ENCODE peak calls at places on chromosomes 7 and 10, in six cellular contexts. One of them, this sample, is unnamed.

GRCh38 chr10:128049226-128050010 is 76.8 kb downstream of the MKI67 start:
- DNase-seq in B cell: no peak
- DNase-seq in ovary: no peak
- DNase-seq in HFF-Myc: no peak
- DNase-seq in mesothelial cell of epicardium: no peak
- DNase-seq in nephron progenitor cell: no peak
- DNase-seq in this sample: no peak

GRCh38 chr7:117325836-117326235 is 3.0 kb upstream of the WNT2 start:
- DNase-seq in ovary: no peak
- DNase-seq in HFF-Myc: no peak
- DNase-seq in nephron progenitor cell: no peak
- DNase-seq in mesothelial cell of epicardium: no peak
- DNase-seq in B cell: no peak
- DNase-seq in this sample: no peak

GRCh38 chr10:8393531-8393930 is 339.0 kb downstream of the GATA3 start:
- DNase-seq in B cell: no peak
- DNase-seq in ovary: no peak
- DNase-seq in HFF-Myc: no peak
- DNase-seq in mesothelial cell of epicardium: no peak
- DNase-seq in nephron progenitor cell: no peak
- DNase-seq in this sample: no peak

GRCh38 chr10:37478381-37478780 is 353.0 kb downstream of the ANKRD30A start:
- DNase-seq in nephron progenitor cell: no peak
- DNase-seq in B cell: no peak
- DNase-seq in HFF-Myc: no peak
- DNase-seq in ovary: no peak
- DNase-seq in mesothelial cell of epicardium: no peak
- DNase-seq in this sample: no peak

GRCh38 chr10:20616918-20617801 is 280.0 kb downstream of the NEBL start:
- DNase-seq in HFF-Myc: no peak
- DNase-seq in nephron progenitor cell: no peak
- DNase-seq in ovary: no peak
- DNase-seq in mesothelial cell of epicardium: no peak
- DNase-seq in B cell: no peak
- DNase-seq in this sample: no peak

GRCh38 chr10:49010295-49010694 is 70.7 kb upstream of the LRRC18 start:
- DNase-seq in HFF-Myc: no peak
- DNase-seq in nephron progenitor cell: no peak
- DNase-seq in mesothelial cell of epicardium: no peak
- DNase-seq in B cell: no peak
- DNase-seq in ovary: no peak
- DNase-seq in this sample: no peak

GRCh38 chr10:32263300-32263699 is 83.7 kb downstream of the EPC1 start:
- DNase-seq in B cell: no peak
- DNase-seq in mesothelial cell of epicardium: no peak
- DNase-seq in nephron progenitor cell: no peak
- DNase-seq in ovary: no peak
- DNase-seq in HFF-Myc: no peak
- DNase-seq in this sample: no peak

GRCh38 chr10:101967119-101967518 is 88.9 kb downstream of the ARMH3 start:
- DNase-seq in B cell: no peak
- DNase-seq in nephron progenitor cell: no peak
- DNase-seq in HFF-Myc: no peak
- DNase-seq in ovary: no peak
- DNase-seq in mesothelial cell of epicardium: no peak
- DNase-seq in this sample: no peak

GRCh38 chr10:49738616-49739360 is 23.3 kb downstream of the OGDHL start:
- DNase-seq in mesothelial cell of epicardium: no peak
- DNase-seq in HFF-Myc: no peak
- DNase-seq in ovary: no peak
- DNase-seq in nephron progenitor cell: no peak
- DNase-seq in B cell: peak
- DNase-seq in this sample: no peak

GRCh38 chr10:73432646-73433537 is 469 bp downstream of the MSS51 start:
- DNase-seq in ovary: no peak
- DNase-seq in B cell: no peak
- DNase-seq in nephron progenitor cell: no peak
- DNase-seq in HFF-Myc: no peak
- DNase-seq in mesothelial cell of epicardium: no peak
- DNase-seq in this sample: no peak

GRCh38 chr10:5540080-5540479 is 15.3 kb downstream of the CALML3 start:
- DNase-seq in nephron progenitor cell: no peak
- DNase-seq in mesothelial cell of epicardium: no peak
- DNase-seq in ovary: no peak
- DNase-seq in HFF-Myc: no peak
- DNase-seq in B cell: no peak
- DNase-seq in this sample: no peak

GRCh38 chr10:26832960-26833359 is 27.8 kb downstream of the ABI1 start:
- DNase-seq in nephron progenitor cell: no peak
- DNase-seq in HFF-Myc: no peak
- DNase-seq in mesothelial cell of epicardium: no peak
- DNase-seq in B cell: no peak
- DNase-seq in ovary: no peak
- DNase-seq in this sample: no peak

GRCh38 chr7:24025094-24025493 is 258.9 kb upstream of the NPY start:
- DNase-seq in B cell: no peak
- DNase-seq in nephron progenitor cell: no peak
- DNase-seq in mesothelial cell of epicardium: no peak
- DNase-seq in HFF-Myc: no peak
- DNase-seq in ovary: no peak
- DNase-seq in this sample: no peak

GRCh38 chr10:114297136-114297705 is 58.2 kb downstream of the VWA2 start:
- DNase-seq in mesothelial cell of epicardium: no peak
- DNase-seq in B cell: no peak
- DNase-seq in HFF-Myc: no peak
- DNase-seq in nephron progenitor cell: no peak
- DNase-seq in ovary: peak
- DNase-seq in this sample: no peak

DNA sequence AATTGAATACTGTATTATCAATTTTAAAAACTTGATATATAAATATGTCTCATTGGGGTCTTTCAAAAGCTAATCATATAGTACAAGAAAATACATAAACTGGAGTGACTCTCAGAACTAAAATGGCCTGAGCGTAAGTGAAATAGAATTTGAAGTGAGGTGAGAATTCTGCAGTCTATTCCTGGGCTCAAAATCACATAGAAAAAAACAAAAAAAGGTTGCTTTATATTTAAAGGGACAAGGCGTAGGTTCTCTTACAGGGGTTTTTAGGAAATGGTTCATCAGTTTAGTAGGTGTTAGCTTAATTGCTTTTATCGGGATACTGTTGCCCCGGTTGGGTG is 36.7 kb upstream of the PRSS1 start:
- DNase-seq in B cell: no peak
- DNase-seq in mesothelial cell of epicardium: no peak
- DNase-seq in ovary: no peak
- DNase-seq in nephron progenitor cell: no peak
- DNase-seq in HFF-Myc: no peak
- DNase-seq in this sample: no peak
- TF ChIP-seq CTCF in B cell: peak
- TF ChIP-seq CTCF in mesothelial cell of epicardium: no peak
- TF ChIP-seq CTCF in ovary: no peak
- TF ChIP-seq CTCF in nephron progenitor cell: no peak
- TF ChIP-seq CTCF in HFF-Myc: no peak
- TF ChIP-seq CTCF in this sample: no peak

DNA sequence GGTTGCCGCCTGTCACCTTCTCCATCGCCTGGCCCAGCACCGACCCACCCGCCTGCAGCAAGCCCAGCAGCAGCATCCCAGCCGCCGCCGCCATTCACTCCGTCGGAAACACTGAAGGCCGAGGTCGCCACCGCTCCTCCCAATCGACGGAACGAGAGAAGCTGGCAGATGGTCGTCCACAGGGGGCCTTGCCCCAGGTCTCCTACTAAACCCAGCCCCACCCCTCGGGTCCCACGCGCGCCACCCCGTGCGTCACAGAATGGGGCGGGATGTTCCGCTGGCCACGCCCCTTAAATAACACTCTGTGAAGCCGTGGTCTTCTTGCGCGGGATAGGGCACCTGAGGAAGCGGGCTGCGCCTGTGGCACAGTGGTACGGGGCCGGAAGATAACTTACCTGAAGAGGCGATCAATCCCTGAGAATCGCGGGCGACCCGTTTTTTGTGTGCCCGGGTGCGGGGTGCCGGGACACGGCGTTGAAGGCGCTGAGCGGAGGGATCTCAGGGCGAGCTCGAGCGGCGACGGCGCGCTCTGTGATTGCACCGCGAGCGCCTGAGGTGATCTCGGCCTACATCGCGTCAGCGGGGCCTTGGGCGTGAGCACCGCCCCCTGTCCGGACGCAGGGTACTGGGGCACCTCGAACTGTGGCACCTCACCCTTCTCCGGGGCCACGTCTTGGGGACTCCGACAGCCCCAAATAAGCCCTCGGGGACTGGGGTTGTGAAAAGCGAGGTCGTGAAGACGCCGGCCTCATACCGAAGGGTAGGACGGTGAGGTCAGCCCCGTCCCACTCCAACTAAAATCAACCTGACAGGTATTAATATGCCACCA is at the start of gene CYP51A1:
- DNase-seq in nephron progenitor cell: peak
- DNase-seq in HFF-Myc: peak
- DNase-seq in mesothelial cell of epicardium: peak
- DNase-seq in B cell: peak
- DNase-seq in ovary: peak
- DNase-seq in this sample: peak
- TF ChIP-seq CTCF in nephron progenitor cell: no peak
- TF ChIP-seq CTCF in HFF-Myc: no peak
- TF ChIP-seq CTCF in mesothelial cell of epicardium: no peak
- TF ChIP-seq CTCF in B cell: no peak
- TF ChIP-seq CTCF in ovary: peak
- TF ChIP-seq CTCF in this sample: peak

GRCh38 chr10:1360011-1360580 is 303.9 kb downstream of the WDR37 start:
- DNase-seq in ovary: no peak
- DNase-seq in nephron progenitor cell: peak
- DNase-seq in mesothelial cell of epicardium: no peak
- DNase-seq in HFF-Myc: no peak
- DNase-seq in B cell: no peak
- DNase-seq in this sample: no peak
- TF ChIP-seq CTCF in ovary: no peak
- TF ChIP-seq CTCF in nephron progenitor cell: peak
- TF ChIP-seq CTCF in mesothelial cell of epicardium: peak
- TF ChIP-seq CTCF in HFF-Myc: no peak
- TF ChIP-seq CTCF in B cell: no peak
- TF ChIP-seq CTCF in this sample: peak

GRCh38 chr7:34760271-34760670 is 102.3 kb downstream of the NPSR1 start:
- DNase-seq in B cell: no peak
- DNase-seq in ovary: no peak
- DNase-seq in mesothelial cell of epicardium: no peak
- DNase-seq in HFF-Myc: no peak
- DNase-seq in nephron progenitor cell: no peak
- DNase-seq in this sample: no peak

GRCh38 chr7:34758111-34758601 is 100.1 kb downstream of the NPSR1 start:
- DNase-seq in HFF-Myc: no peak
- DNase-seq in ovary: no peak
- DNase-seq in mesothelial cell of epicardium: no peak
- DNase-seq in B cell: no peak
- DNase-seq in nephron progenitor cell: no peak
- DNase-seq in this sample: no peak

GRCh38 chr7:34761627-34762026 is 103.6 kb downstream of the NPSR1 start:
- DNase-seq in B cell: no peak
- DNase-seq in nephron progenitor cell: no peak
- DNase-seq in ovary: no peak
- DNase-seq in HFF-Myc: no peak
- DNase-seq in mesothelial cell of epicardium: no peak
- DNase-seq in this sample: no peak

GRCh38 chr7:34757570-34758110 is 99.6 kb downstream of the NPSR1 start:
- DNase-seq in ovary: no peak
- DNase-seq in HFF-Myc: no peak
- DNase-seq in B cell: no peak
- DNase-seq in nephron progenitor cell: no peak
- DNase-seq in mesothelial cell of epicardium: no peak
- DNase-seq in this sample: no peak

DNA sequence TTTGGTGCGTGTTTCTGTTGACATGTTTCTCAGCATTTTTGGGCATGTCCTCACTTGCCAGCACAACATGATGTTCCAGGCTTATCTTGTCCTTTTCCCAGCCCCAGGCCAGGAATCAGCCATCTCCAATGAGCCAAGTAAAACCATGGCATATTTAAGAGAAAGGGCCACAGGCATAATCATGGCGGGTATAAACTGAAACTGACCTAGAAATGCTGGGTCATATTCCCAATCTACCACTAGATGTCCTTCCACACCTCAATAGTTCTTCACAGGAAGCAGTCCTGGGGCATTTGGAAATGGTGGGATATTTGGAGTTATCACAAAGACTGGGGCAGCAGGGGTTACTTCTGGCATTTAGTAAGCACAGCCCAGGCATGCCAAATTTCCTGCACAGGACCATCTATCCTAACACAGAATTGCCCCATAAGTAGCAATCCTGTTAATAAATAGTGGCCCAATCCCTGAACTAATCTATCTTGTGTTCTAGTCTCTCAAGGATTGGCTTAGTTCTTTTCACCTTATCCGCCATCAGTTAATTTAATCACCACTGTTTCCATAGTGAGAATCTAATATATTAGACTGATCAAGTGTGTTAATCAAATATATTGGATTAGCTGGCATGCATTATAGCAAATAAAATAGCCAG is 101.6 kb downstream of the NPSR1 start:
- DNase-seq in mesothelial cell of epicardium: no peak
- DNase-seq in B cell: no peak
- DNase-seq in nephron progenitor cell: peak
- DNase-seq in HFF-Myc: peak
- DNase-seq in ovary: no peak
- DNase-seq in this sample: no peak
- TF ChIP-seq CTCF in mesothelial cell of epicardium: peak
- TF ChIP-seq CTCF in B cell: no peak
- TF ChIP-seq CTCF in nephron progenitor cell: peak
- TF ChIP-seq CTCF in HFF-Myc: peak
- TF ChIP-seq CTCF in ovary: no peak
- TF ChIP-seq CTCF in this sample: peak

GRCh38 chr10:71266918-71267442 is 52.1 kb upstream of the SLC29A3 start:
- DNase-seq in ovary: no peak
- DNase-seq in mesothelial cell of epicardium: no peak
- DNase-seq in nephron progenitor cell: no peak
- DNase-seq in B cell: no peak
- DNase-seq in HFF-Myc: no peak
- DNase-seq in this sample: no peak

GRCh38 chr10:71268751-71269150 is 50.3 kb upstream of the SLC29A3 start:
- DNase-seq in B cell: no peak
- DNase-seq in mesothelial cell of epicardium: no peak
- DNase-seq in nephron progenitor cell: no peak
- DNase-seq in HFF-Myc: no peak
- DNase-seq in ovary: no peak
- DNase-seq in this sample: no peak

GRCh38 chr10:71267508-71268240 is 51.4 kb upstream of the SLC29A3 start:
- DNase-seq in ovary: no peak
- DNase-seq in nephron progenitor cell: no peak
- DNase-seq in B cell: no peak
- DNase-seq in mesothelial cell of epicardium: no peak
- DNase-seq in HFF-Myc: no peak
- DNase-seq in this sample: no peak

GRCh38 chr10:71269301-71270288 is 49.5 kb upstream of the SLC29A3 start:
- DNase-seq in B cell: no peak
- DNase-seq in nephron progenitor cell: peak
- DNase-seq in HFF-Myc: no peak
- DNase-seq in ovary: no peak
- DNase-seq in mesothelial cell of epicardium: no peak
- DNase-seq in this sample: no peak

GRCh38 chr10:71268247-71268691 is 50.8 kb upstream of the SLC29A3 start:
- DNase-seq in ovary: no peak
- DNase-seq in HFF-Myc: no peak
- DNase-seq in mesothelial cell of epicardium: no peak
- DNase-seq in B cell: no peak
- DNase-seq in nephron progenitor cell: peak
- DNase-seq in this sample: no peak
- TF ChIP-seq CTCF in ovary: no peak
- TF ChIP-seq CTCF in HFF-Myc: peak
- TF ChIP-seq CTCF in mesothelial cell of epicardium: peak
- TF ChIP-seq CTCF in B cell: no peak
- TF ChIP-seq CTCF in nephron progenitor cell: peak
- TF ChIP-seq CTCF in this sample: peak

This sample was measured in progenitor cell of endocrine pancreas.